ENCODE peak calls at places on chromosomes 5 and 9, in six cellular contexts. One of them, this sample, is unnamed. For H3K4me1, the result is how much of the 10 kb centered on the place peaks cover.

GRCh38 chr5:10676946-10677345 is 84.1 kb downstream of the DAP start:
- DNase-seq in mesenchymal stem cell: no peak
- DNase-seq in IMR-90: no peak
- DNase-seq in neuronal stem cell: no peak
- DNase-seq in H9: no peak
- DNase-seq in H1: no peak
- DNase-seq in this sample: no peak

GRCh38 chr5:160466889-160467554 is 45.4 kb downstream of the PTTG1 start:
- DNase-seq in mesenchymal stem cell: peak
- DNase-seq in IMR-90: no peak
- DNase-seq in neuronal stem cell: no peak
- DNase-seq in H9: no peak
- DNase-seq in H1: no peak
- DNase-seq in this sample: no peak

GRCh38 chr9:136544549-136545064 is 1.2 kb downstream of the NOTCH1 start:
- DNase-seq in mesenchymal stem cell: peak
- DNase-seq in IMR-90: no peak
- DNase-seq in neuronal stem cell: no peak
- DNase-seq in H9: no peak
- DNase-seq in H1: no peak
- DNase-seq in this sample: no peak

GRCh38 chr5:154701181-154701580 is 54.0 kb upstream of the LARP1 start:
- DNase-seq in mesenchymal stem cell: no peak
- DNase-seq in IMR-90: no peak
- DNase-seq in neuronal stem cell: no peak
- DNase-seq in H9: no peak
- DNase-seq in H1: no peak
- DNase-seq in this sample: no peak

GRCh38 chr9:69173891-69174644 is at the start of gene TJP2:
- DNase-seq in mesenchymal stem cell: peak
- DNase-seq in IMR-90: peak
- DNase-seq in neuronal stem cell: peak
- DNase-seq in H9: peak
- DNase-seq in H1: peak
- DNase-seq in this sample: peak

GRCh38 chr9:119318371-119318770 is 50.9 kb downstream of the BRINP1 start:
- DNase-seq in mesenchymal stem cell: no peak
- DNase-seq in IMR-90: no peak
- DNase-seq in neuronal stem cell: no peak
- DNase-seq in H9: peak
- DNase-seq in H1: no peak
- DNase-seq in this sample: no peak

GRCh38 chr9:4740373-4740622 is 704 bp downstream of the AK3 start:
- DNase-seq in mesenchymal stem cell: peak
- DNase-seq in IMR-90: no peak
- DNase-seq in neuronal stem cell: no peak
- DNase-seq in H9: no peak
- DNase-seq in H1: no peak
- DNase-seq in this sample: no peak

GRCh38 chr5:38426493-38426892 is 130.0 kb downstream of the LIFR start:
- DNase-seq in mesenchymal stem cell: peak
- DNase-seq in IMR-90: peak
- DNase-seq in neuronal stem cell: no peak
- DNase-seq in H9: no peak
- DNase-seq in H1: no peak
- DNase-seq in this sample: no peak

GRCh38 chr5:135033026-135033861 is 784 bp downstream of the PITX1 start:
- DNase-seq in mesenchymal stem cell: peak
- DNase-seq in IMR-90: peak
- DNase-seq in neuronal stem cell: peak
- DNase-seq in H9: peak
- DNase-seq in H1: peak
- DNase-seq in this sample: peak

GRCh38 chr5:56512314-56512996 is 279.3 kb upstream of the ANKRD55 start:
- DNase-seq in mesenchymal stem cell: no peak
- DNase-seq in IMR-90: no peak
- DNase-seq in neuronal stem cell: no peak
- DNase-seq in H9: no peak
- DNase-seq in H1: no peak
- DNase-seq in this sample: no peak

GRCh38 chr9:132942541-132943182 is 1.8 kb downstream of the TSC1 start:
- DNase-seq in mesenchymal stem cell: peak
- DNase-seq in IMR-90: peak
- DNase-seq in neuronal stem cell: no peak
- DNase-seq in H9: no peak
- DNase-seq in H1: no peak
- DNase-seq in this sample: no peak

GRCh38 chr9:9998491-9999287 is 614.1 kb downstream of the PTPRD start:
- DNase-seq in mesenchymal stem cell: peak
- DNase-seq in IMR-90: no peak
- DNase-seq in neuronal stem cell: peak
- DNase-seq in H9: no peak
- DNase-seq in H1: no peak
- DNase-seq in this sample: peak

GRCh38 chr5:171505473-171506043 is 86.1 kb downstream of the FGF18 start:
- DNase-seq in mesenchymal stem cell: no peak
- DNase-seq in IMR-90: no peak
- DNase-seq in neuronal stem cell: no peak
- DNase-seq in H9: no peak
- DNase-seq in H1: no peak
- DNase-seq in this sample: no peak

GRCh38 chr5:179699640-179700298 is 1.0 kb downstream of the CANX start:
- DNase-seq in mesenchymal stem cell: peak
- DNase-seq in IMR-90: peak
- DNase-seq in neuronal stem cell: no peak
- DNase-seq in H9: no peak
- DNase-seq in H1: no peak
- DNase-seq in this sample: peak

GRCh38 chr5:139481122-139481533 is 1.4 kb downstream of the STING1 start:
- DNase-seq in mesenchymal stem cell: no peak
- DNase-seq in IMR-90: no peak
- DNase-seq in neuronal stem cell: no peak
- DNase-seq in H9: no peak
- DNase-seq in H1: no peak
- DNase-seq in this sample: no peak

GRCh38 chr5:138945421-138946240 is 70.5 kb upstream of the LRRTM2 start:
- DNase-seq in mesenchymal stem cell: no peak
- DNase-seq in IMR-90: no peak
- DNase-seq in neuronal stem cell: peak
- DNase-seq in H9: peak
- DNase-seq in H1: no peak
- DNase-seq in this sample: no peak

GRCh38 chr9:135491764-135492163 is 8.7 kb upstream of the MRPS2 start:
- DNase-seq in mesenchymal stem cell: no peak
- DNase-seq in IMR-90: no peak
- DNase-seq in neuronal stem cell: no peak
- DNase-seq in H9: no peak
- DNase-seq in H1: no peak
- DNase-seq in this sample: no peak
- H4K91ac ChIP-seq in mesenchymal stem cell: no peak
- H4K91ac ChIP-seq in IMR-90: no peak
- H4K91ac ChIP-seq in neuronal stem cell: no peak
- H4K91ac ChIP-seq in H9: no peak
- H4K91ac ChIP-seq in H1: no peak
- H4K91ac ChIP-seq in this sample: no peak

GRCh38 chr9:134412298-134412711 is 86.0 kb downstream of the RXRA start:
- DNase-seq in mesenchymal stem cell: no peak
- DNase-seq in IMR-90: no peak
- DNase-seq in neuronal stem cell: no peak
- DNase-seq in H9: no peak
- DNase-seq in H1: peak
- DNase-seq in this sample: peak
- H3K4me1 ChIP-seq in mesenchymal stem cell: half or more
- H3K4me1 ChIP-seq in IMR-90: under half
- H3K4me1 ChIP-seq in neuronal stem cell: under half
- H3K4me1 ChIP-seq in H9: under half
- H3K4me1 ChIP-seq in H1: under half
- H3K4me1 ChIP-seq in this sample: under half

DNA sequence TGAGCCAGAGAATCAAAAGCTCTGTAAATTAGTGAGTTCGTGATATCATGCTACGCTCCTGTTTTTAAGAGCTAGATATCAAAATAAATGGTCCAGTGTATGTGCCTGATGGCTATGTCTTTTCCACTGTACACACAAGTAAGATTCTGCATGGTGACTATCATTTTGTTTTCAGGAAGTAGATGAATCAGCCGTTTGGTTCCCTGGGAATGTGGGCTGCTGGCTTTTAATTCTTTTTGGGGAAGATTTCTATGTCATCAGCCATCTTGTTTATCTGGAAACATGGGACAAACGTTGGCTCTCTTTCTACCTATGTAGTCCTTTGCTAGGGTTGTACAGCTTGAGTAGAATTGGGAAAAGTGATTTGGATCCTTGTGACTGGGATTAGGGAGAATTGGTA is 126.7 kb downstream of the GRIA1 start:
- DNase-seq in mesenchymal stem cell: peak
- DNase-seq in IMR-90: peak
- DNase-seq in neuronal stem cell: no peak
- DNase-seq in H9: no peak
- DNase-seq in H1: no peak
- DNase-seq in this sample: no peak
- H4K91ac ChIP-seq in mesenchymal stem cell: no peak
- H4K91ac ChIP-seq in IMR-90: peak
- H4K91ac ChIP-seq in neuronal stem cell: no peak
- H4K91ac ChIP-seq in H9: no peak
- H4K91ac ChIP-seq in H1: no peak
- H4K91ac ChIP-seq in this sample: no peak

GRCh38 chr9:35561468-35562261 is 43.4 kb upstream of the TESK1 start:
- DNase-seq in mesenchymal stem cell: no peak
- DNase-seq in IMR-90: no peak
- DNase-seq in neuronal stem cell: no peak
- DNase-seq in H9: no peak
- DNase-seq in H1: no peak
- DNase-seq in this sample: no peak
- H3K4me1 ChIP-seq in mesenchymal stem cell: under half
- H3K4me1 ChIP-seq in IMR-90: under half
- H3K4me1 ChIP-seq in neuronal stem cell: under half
- H3K4me1 ChIP-seq in H9: under half
- H3K4me1 ChIP-seq in H1: under half
- H3K4me1 ChIP-seq in this sample: under half

GRCh38 chr5:144712090-144712489 is 541.4 kb downstream of the KCTD16 start:
- DNase-seq in mesenchymal stem cell: no peak
- DNase-seq in IMR-90: no peak
- DNase-seq in neuronal stem cell: no peak
- DNase-seq in H9: no peak
- DNase-seq in H1: no peak
- DNase-seq in this sample: no peak
- H4K91ac ChIP-seq in mesenchymal stem cell: no peak
- H4K91ac ChIP-seq in IMR-90: no peak
- H4K91ac ChIP-seq in neuronal stem cell: no peak
- H4K91ac ChIP-seq in H9: no peak
- H4K91ac ChIP-seq in H1: no peak
- H4K91ac ChIP-seq in this sample: no peak

DNA sequence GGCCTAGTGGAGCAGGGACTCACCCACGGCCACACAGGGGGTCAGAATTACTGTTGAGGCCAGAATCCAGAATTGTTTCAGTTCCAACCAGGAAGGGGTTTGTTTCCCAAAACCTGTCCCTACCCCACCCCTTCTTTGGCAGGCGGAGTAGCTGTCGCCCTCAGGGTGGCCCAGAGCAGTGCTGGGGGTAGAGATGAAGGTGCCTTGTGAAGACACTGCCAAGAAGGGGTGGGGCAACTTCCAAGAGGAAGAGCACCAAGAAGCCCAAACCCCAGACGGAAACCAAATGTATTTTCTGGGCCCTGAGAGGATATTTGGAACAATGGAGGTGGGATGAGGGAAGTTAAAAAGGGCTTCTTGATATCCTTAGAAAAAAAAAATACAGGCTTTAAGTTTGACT is 11.4 kb upstream of the NDST1 start:
- DNase-seq in mesenchymal stem cell: no peak
- DNase-seq in IMR-90: no peak
- DNase-seq in neuronal stem cell: no peak
- DNase-seq in H9: no peak
- DNase-seq in H1: no peak
- DNase-seq in this sample: no peak
- H3K4me1 ChIP-seq in mesenchymal stem cell: half or more
- H3K4me1 ChIP-seq in IMR-90: half or more
- H3K4me1 ChIP-seq in neuronal stem cell: under half
- H3K4me1 ChIP-seq in H9: under half
- H3K4me1 ChIP-seq in H1: under half
- H3K4me1 ChIP-seq in this sample: half or more